ENCODE peak calls at places on chromosomes 16 and 17, in nine cellular contexts. N, L, Y, V, G, J, U, F and Z are unnamed samples.

GRCh38 chr16:71626858-71627213 is 852 bp downstream of the MARVELD3 start:
- DNase-seq in F (no peak), Y (no peak), U (no peak), G (peak), J (no peak), V (peak), N (peak), L (peak), Z (no peak)

GRCh38 chr17:31134526-31134925 is 39.7 kb downstream of the NF1 start:
- DNase-seq in J (no peak), Y (no peak), U (no peak), F (no peak), L (no peak), N (no peak), G (no peak), V (no peak), Z (peak)

GRCh38 chr17:61805399-61805798 is 57.9 kb downstream of the BRIP1 start:
- DNase-seq in U (no peak), G (no peak), N (no peak), Y (peak), F (no peak), V (no peak), J (peak), L (no peak), Z (peak)

GRCh38 chr16:81277681-81278080 is 37.1 kb upstream of the GAN start:
- DNase-seq in V (peak), F (no peak), J (no peak), N (no peak), Y (no peak), G (peak), U (no peak), L (peak), Z (no peak)

GRCh38 chr16:73185737-73186136 is 137.8 kb upstream of the ZFHX3 start:
- DNase-seq in F (no peak), Y (no peak), V (no peak), G (no peak), N (no peak), L (no peak), J (no peak), U (no peak), Z (no peak)

GRCh38 chr16:50273382-50273690 is 7.0 kb downstream of the ADCY7 start:
- DNase-seq in U (no peak), L (no peak), V (no peak), N (no peak), G (no peak), F (no peak), J (no peak), Y (no peak), Z (no peak)

GRCh38 chr17:51046527-51047384 is 73.9 kb downstream of the SPAG9 start:
- DNase-seq in G (peak), Y (peak), U (peak), L (peak), F (peak), N (no peak), J (peak), V (no peak), Z (peak)

GRCh38 chr17:40422990-40423611 is 5.4 kb upstream of the TOP2A start:
- DNase-seq in J (no peak), U (no peak), L (no peak), N (no peak), Y (no peak), F (no peak), G (no peak), V (no peak), Z (no peak)

GRCh38 chr17:34843682-34844081 is 117.6 kb downstream of the CCT6B start:
- DNase-seq in V (no peak), U (no peak), N (no peak), F (no peak), Y (no peak), L (no peak), J (no peak), G (no peak), Z (no peak)

GRCh38 chr17:290121-290521 is 62.5 kb downstream of the RPH3AL start:
- DNase-seq in U (no peak), L (no peak), G (no peak), J (no peak), N (no peak), F (no peak), Y (no peak), V (no peak), Z (no peak)

DNA sequence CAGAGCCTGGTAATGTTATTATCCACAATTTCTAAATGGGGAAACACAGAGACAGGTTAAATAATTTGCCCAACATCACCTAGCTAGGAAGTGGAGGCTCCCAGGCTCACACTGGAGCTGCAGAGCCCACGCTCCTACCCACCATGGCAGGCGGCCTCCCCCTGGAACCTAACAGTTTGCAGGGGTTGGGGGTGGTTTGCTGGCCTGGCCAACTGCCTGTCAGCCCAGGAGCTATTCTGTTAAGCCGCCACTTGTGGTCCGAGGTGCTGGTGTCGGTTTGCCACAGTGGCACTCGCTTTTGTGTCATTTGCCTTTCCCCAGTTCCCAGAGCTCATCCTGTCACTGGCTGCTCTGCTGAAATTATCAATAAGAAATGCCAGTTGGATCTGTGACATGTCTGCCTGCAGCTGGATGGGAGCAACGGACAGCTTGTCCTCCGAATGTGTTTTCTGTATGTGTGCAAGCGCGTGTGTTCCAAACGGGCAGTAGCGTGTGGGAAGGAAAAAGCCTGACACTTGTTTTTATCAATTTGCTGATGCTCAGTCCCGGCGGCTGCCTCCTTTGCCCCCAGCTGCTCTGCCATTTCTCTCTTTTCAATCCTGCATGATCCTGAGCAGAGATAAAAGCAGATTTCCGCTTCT is 3.8 kb downstream of the PRCD start:
- DNase-seq in L (no peak), N (no peak), V (no peak), U (no peak), Y (no peak), G (no peak), J (no peak), F (peak), Z (no peak)
- H3K4me3 ChIP-seq in L (no peak), N (no peak), V (no peak), U (no peak), Y (no peak), G (no peak), J (no peak), F (no peak), Z (no peak)

DNA sequence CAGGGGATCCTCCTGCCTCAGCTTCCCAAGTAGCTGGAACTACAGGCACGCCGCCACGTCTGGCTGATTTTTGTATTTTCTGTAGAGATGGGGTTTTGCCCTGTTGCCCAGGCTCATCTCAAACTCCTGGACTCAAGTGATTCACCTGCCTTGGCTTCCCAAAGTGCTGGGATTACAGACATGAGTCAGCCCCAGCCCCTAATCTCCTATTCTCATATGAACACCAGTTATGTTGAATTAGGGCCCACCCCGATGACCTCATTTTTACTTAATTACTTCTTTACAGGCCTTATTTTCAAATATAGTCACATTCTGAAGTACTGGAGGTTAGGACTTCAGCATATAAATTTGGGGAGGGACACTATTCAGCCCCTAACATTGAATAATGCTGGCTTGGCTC is 49.2 kb downstream of the ZNRF1 start:
- DNase-seq in V (no peak), J (no peak), L (no peak), G (no peak), N (no peak), U (no peak), F (no peak), Y (no peak), Z (peak)
- TF ChIP-seq CTCF in V (no peak), J (no peak), L (no peak), G (no peak), N (no peak), U (no peak), F (no peak), Y (no peak), Z (no peak)

GRCh38 chr16:88430185-88430523 is 22.9 kb upstream of the ZFPM1 start:
- DNase-seq in F (no peak), Y (no peak), V (no peak), L (no peak), N (no peak), J (no peak), U (no peak), G (no peak), Z (no peak)
- H3K4me3 ChIP-seq in F (no peak), Y (no peak), V (peak), L (peak), N (peak), J (peak), U (peak), G (no peak), Z (no peak)

DNA sequence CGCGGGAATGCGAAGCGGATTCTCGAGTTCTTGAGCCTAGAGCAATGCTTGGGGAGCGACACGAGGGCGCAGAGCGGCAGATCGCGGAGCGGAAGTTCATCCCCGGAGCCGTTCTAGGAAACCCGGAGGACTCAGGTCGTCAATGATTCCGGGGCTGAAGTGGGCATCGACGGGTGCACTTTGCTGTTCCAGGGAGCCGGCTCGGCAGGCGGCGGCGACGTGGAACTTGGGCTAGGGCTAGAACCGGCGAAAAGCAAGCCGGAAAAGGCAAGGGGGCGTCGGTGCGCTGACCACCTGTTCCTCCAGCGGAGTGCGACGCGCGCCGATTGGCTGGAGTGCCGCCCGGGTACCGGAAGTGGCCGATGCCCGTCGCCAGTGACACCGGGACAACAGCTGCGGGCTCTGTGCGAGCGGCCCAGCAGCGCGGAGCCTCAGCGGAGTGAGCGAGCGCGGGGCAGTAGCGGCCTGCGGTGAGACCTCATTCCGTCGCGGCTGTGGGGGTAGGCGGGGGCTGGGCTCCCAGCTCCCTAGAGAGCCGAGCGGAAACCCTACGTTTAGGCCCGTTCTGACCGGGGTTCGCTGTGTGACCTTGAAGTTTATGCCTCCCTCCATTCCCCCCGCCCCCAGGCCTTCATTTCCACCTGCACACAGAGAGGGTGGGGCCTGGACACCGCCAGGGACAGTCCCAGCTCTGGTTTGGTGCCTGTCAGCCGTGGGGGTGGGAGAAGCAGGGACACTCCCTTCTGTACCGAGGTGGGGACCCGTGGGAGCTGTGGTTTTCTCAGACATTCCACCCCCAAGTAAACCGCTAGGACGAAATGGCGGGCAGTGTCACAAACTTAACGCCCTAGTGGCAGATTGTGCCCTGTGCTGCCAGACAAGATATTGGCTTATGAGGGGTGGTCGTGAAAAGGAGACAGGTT is at the start of gene ZFP3:
- DNase-seq in V (peak), F (peak), J (peak), L (peak), U (peak), N (peak), Y (peak), G (peak), Z (peak)
- TF ChIP-seq CTCF in V (no peak), F (no peak), J (peak), L (no peak), U (peak), N (no peak), Y (no peak), G (no peak), Z (no peak)

DNA sequence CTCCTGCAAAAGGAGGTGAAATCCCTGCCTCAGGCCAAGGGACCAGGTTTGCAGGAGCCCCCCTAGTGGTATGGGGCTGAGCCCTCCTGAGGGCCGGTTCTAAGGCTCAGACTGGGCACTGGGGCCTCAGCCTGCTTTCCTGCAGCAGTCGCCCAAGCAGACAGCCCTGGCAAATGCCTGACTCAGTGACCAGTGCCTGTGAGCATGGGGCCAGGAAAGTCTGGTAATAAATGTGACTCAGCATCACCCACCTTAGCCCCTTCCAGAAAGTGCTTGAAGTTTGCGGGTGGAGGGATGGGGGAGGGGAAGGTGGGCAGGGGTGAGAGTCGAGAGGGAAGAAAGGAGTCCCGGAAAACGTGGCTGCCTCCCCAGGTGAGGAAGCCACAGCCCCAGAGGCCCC is 2.1 kb downstream of the MC1R start:
- DNase-seq in F (no peak), U (no peak), L (no peak), G (no peak), Y (no peak), N (peak), J (no peak), V (no peak), Z (peak)
- H3K4me3 ChIP-seq in F (no peak), U (no peak), L (no peak), G (no peak), Y (no peak), N (no peak), J (no peak), V (no peak), Z (no peak)

DNA sequence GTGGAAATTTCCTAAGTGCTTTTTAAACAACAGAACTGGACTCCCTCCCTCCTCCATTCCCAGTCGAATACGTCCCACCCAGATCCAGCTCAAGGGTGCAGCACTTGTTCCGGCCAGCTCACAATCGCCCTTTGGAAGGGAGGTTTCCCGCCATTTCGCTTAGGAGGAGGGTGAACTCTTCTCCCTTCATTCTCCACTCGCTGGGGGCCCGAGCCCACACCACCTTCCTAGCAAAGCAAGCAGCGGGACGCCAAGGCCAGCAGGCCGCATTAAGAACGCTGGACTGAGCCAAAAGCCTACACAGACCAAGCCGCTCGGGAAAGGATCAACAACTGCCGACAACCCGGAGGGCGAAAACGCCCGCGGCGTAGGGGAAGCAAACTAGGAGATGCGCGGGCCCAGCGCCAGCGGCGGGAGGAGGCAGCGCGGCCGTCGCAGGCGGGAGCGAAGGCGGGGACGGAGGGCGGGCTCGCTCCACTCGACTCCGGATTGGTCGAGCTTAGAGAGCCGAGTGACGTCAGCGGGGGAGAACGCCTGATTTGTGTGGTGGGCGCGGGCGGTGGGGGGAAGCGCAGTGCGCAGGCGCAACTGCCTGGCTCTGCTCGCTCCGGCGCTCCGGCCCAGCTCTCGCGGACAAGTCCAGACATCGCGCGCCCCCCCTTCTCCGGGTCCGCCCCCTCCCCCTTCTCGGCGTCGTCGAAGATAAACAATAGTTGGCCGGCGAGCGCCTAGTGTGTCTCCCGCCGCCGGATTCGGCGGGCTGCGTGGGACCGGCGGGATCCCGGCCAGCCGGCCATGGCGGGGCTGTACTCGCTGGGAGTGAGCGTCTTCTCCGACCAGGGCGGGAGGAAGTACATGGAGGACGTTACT is at the start of gene PPM1D:
- DNase-seq in L (peak), N (peak), G (peak), U (peak), V (peak), Y (peak), J (peak), F (peak), Z (peak)
- TF ChIP-seq CTCF in L (no peak), N (no peak), G (no peak), U (no peak), V (no peak), Y (no peak), J (no peak), F (no peak), Z (no peak)

GRCh38 chr16:88770459-88771293 is 14.3 kb downstream of the PIEZO1 start:
- DNase-seq in N (peak), U (peak), G (peak), Y (peak), L (peak), F (peak), J (peak), V (peak), Z (peak)
- H3K4me3 ChIP-seq in N (peak), U (peak), G (no peak), Y (no peak), L (peak), F (peak), J (peak), V (peak), Z (no peak)

GRCh38 chr17:4998027-4998665 is 396 bp downstream of the KIF1C start:
- DNase-seq in G (peak), V (peak), Y (no peak), F (peak), J (no peak), U (no peak), L (no peak), N (no peak), Z (no peak)

GRCh38 chr17:4999429-5000093 is 1.8 kb downstream of the KIF1C start:
- DNase-seq in Y (no peak), V (no peak), N (no peak), F (no peak), L (no peak), U (no peak), G (no peak), J (no peak), Z (no peak)

GRCh38 chr17:5000237-5000639 is 2.5 kb downstream of the KIF1C start:
- DNase-seq in Y (peak), G (no peak), F (no peak), L (no peak), U (no peak), V (peak), N (no peak), J (no peak), Z (peak)

GRCh38 chr17:4998666-4999428 is 1.1 kb downstream of the KIF1C start:
- DNase-seq in J (no peak), F (no peak), V (peak), L (no peak), Y (no peak), G (peak), N (peak), U (no peak), Z (no peak)

GRCh38 chr17:4997302-4998026 is at the start of the genes INCA1 and KIF1C:
- DNase-seq in N (peak), V (peak), U (peak), F (peak), Y (peak), G (peak), J (peak), L (peak), Z (peak)
- TF ChIP-seq CTCF in N (peak), V (no peak), U (no peak), F (no peak), Y (no peak), G (no peak), J (no peak), L (no peak), Z (no peak)

DNA sequence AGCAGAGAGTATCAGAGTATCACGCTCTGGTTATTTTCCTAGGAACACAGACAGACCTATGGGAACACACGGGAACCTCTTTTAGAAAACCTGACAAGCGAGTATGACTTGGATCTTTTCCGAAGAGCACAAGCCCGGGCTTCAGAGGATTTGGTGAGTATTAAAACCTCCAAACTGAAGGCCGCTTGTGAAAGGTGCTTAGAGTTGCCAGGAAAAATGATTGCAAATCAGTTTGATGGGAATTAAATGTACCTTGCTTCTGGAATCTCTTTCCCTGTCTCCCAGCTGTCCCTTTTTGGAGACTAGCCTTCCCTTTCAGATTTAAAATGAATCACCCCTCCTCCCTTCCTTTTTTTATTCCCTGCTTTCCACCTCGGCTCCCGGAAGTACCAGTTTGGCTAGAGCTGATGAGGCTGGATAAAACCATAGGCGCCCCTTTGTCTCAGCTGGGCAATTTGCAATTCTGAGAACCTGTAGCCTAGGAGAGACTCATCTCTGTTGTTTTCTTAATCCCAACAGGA is 27.3 kb downstream of the KAT7 start:
- DNase-seq in L (peak), G (no peak), Y (no peak), V (no peak), U (peak), N (no peak), F (no peak), J (no peak), Z (no peak)
- H3K4me3 ChIP-seq in L (no peak), G (no peak), Y (no peak), V (no peak), U (no peak), N (no peak), F (no peak), J (no peak), Z (no peak)

GRCh38 chr17:22695228-22695619 is 1002.9 kb downstream of the KCNJ18 start:
- DNase-seq in U (no peak), N (no peak), G (no peak), V (no peak), F (peak), L (no peak), J (no peak), Y (no peak), Z (no peak)
- TF ChIP-seq CTCF in U (no peak), N (no peak), G (no peak), V (no peak), F (peak), L (no peak), J (no peak), Y (no peak), Z (no peak)